ENCODE peak calls at places on chromosomes 13 and 19, in five cellular contexts. W, Q, E, G and M are unnamed samples.

GRCh38 chr13:47474845-47475244 is 526.2 kb downstream of the SUCLA2 start:
- DNase-seq in W (no peak), G (no peak), E (no peak), Q (no peak), M (no peak)

GRCh38 chr13:51453308-51453958 is 597 bp upstream of the INTS6 start:
- DNase-seq in W (peak), Q (peak), G (peak), E (peak), M (peak)

GRCh38 chr19:12202250-12202649 is 39.4 kb downstream of the ZNF136 start:
- DNase-seq in W (no peak), E (no peak), Q (peak), G (peak), M (no peak)

GRCh38 chr19:17394891-17395415 is 957 bp upstream of the CCDC194 start:
- DNase-seq in E (peak), Q (peak), W (peak), G (no peak), M (no peak)

GRCh38 chr13:35470671-35471465 is 5.6 kb downstream of the MAB21L1 start:
- DNase-seq in E (no peak), W (no peak), Q (peak), G (no peak), M (no peak)

GRCh38 chr19:343451-343931 is 1.1 kb downstream of the MIER2 start:
- DNase-seq in W (no peak), E (no peak), Q (peak), G (no peak), M (no peak)

GRCh38 chr19:6062274-6062673 is 48.0 kb downstream of the RFX2 start:
- DNase-seq in G (no peak), W (no peak), E (no peak), Q (no peak), M (no peak)

GRCh38 chr19:16153582-16154336 is 10.3 kb downstream of the HSH2D start:
- DNase-seq in E (no peak), G (no peak), Q (peak), W (peak), M (no peak)

GRCh38 chr13:89982406-89983085 is 1364.9 kb upstream of the MIR17HG start:
- DNase-seq in E (no peak), Q (no peak), G (no peak), W (no peak), M (no peak)

GRCh38 chr13:44362394-44363040 is 11.1 kb upstream of the SERP2 start:
- DNase-seq in W (no peak), E (no peak), G (no peak), Q (no peak), M (no peak)

GRCh38 chr13:77345150-77345780 is 18.4 kb upstream of the MYCBP2 start:
- DNase-seq in Q (no peak), E (no peak), G (no peak), W (no peak), M (no peak)

GRCh38 chr13:59715591-59715990 is 448.1 kb downstream of the DIAPH3 start:
- DNase-seq in Q (no peak), W (no peak), G (no peak), E (no peak), M (no peak)

GRCh38 chr13:110546933-110547332 is 14.6 kb downstream of the RAB20 start:
- DNase-seq in Q (no peak), E (peak), G (peak), W (no peak), M (no peak)

GRCh38 chr13:103277959-103278673 is 211.9 kb upstream of the SLC10A2 start:
- DNase-seq in G (no peak), W (no peak), E (no peak), Q (no peak), M (no peak)

DNA sequence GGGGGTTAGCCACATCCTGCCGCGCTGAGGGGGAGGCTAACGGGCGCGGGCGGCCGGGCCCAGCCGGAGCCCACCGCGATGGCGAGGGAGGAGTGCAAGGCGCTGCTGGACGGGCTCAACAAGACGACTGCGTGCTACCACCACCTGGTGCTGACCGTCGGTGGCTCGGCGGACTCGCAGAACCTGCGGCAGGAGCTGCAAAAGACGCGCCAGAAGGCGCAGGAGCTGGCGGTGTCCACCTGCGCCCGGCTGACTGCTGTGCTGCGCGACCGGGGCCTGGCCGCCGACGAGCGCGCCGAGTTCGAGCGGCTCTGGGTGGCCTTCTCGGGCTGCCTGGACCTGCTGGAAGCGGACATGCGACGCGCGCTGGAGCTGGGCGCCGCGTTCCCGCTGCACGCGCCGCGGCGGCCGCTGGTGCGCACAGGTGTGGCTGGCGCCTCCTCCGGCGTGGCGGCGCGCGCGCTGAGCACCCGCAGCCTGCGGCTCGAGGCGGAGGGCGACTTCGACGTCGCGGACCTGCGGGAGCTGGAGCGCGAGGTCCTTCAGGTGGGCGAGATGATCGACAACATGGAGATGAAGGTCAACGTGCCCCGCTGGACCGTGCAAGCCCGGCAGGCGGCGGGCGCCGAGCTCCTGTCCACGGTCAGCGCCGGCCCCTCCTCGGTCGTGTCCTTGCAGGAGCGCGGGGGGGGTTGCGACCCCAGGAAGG is 692 bp downstream of the RGS9BP start:
- DNase-seq in G (no peak), W (no peak), E (peak), Q (peak), M (no peak)
- TF ChIP-seq JUNB in G (no peak), W (no peak), E (no peak), Q (no peak), M (no peak)

GRCh38 chr19:38105574-38105973 is 118.4 kb downstream of the DPF1 start:
- DNase-seq in Q (no peak), G (no peak), E (no peak), W (no peak), M (no peak)
- TF ChIP-seq JUNB in Q (no peak), G (no peak), E (no peak), W (no peak), M (no peak)

DNA sequence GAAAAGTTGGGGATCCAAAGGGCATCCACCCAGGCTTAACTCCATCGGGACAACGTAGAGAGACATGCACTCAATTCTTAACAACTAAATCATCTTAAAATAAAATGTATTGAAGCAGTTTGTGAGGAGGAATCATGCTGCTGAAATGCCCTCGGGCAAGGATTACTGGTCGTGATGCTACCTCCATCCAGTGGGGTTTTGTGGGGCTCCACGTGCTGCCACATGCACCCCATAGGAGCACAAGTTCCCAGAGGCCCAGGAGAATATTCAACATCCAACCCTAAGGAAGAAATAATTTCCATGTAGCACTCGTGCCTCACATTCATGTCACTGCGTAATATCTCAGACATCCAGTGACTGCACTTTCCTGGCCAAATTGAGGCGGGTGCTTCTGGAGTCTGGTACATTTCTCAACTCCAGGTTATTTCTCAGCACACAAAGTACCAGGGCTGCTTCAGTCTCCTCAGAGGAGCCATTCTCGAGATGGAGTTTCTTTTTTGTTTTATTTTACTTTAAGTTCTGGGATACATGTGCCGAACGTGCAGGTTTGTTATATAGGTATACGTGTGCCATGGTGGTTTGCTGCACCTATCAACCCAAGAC is 429.8 kb downstream of the FOXO1 start:
- DNase-seq in G (no peak), E (no peak), W (no peak), Q (no peak), M (no peak)
- TF ChIP-seq JUNB in G (no peak), E (no peak), W (no peak), Q (no peak), M (no peak)

DNA sequence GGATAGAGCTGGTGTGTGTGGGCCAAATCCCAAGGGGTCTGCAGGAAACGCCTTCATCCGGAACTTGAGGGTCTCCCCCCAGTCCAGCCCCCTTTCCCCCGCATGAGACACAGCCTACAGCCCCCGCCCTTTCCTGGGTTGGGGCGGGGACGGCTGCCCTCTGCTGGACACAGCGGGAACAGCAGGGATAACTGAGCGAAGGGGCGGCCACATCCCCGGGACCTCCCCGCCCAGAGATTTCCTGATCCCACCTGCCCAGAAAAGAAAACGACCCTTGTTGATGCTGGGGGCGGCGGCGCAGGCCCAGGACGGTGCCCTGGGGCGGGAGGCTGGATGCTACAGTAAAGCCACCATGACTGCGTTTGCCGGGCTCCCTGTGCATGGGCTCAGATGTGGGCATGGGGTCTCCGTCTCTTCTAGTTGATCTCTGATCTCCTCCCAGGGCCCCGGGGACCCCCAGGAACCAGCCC is 14.2 kb downstream of the ONECUT3 start:
- DNase-seq in G (no peak), Q (no peak), E (peak), W (peak), M (no peak)
- TF ChIP-seq JUNB in G (no peak), Q (no peak), E (no peak), W (no peak), M (no peak)